ENCODE peak calls at places on chromosome 21, in six cellular contexts. I, P, B, E, D and V are unnamed samples.

GRCh38 chr21:27134513-27134912 is 167.6 kb upstream of the ADAMTS5 start:
- DNase-seq in I (no peak), P (no peak), B (no peak), E (no peak), D (no peak), V (no peak)

GRCh38 chr21:42480736-42481135 is 15.3 kb downstream of the RSPH1 start:
- DNase-seq in I (no peak), P (no peak), B (no peak), E (peak), D (no peak), V (no peak)

GRCh38 chr21:45974073-45975016 is 7.2 kb upstream of the COL6A1 start:
- DNase-seq in I (no peak), P (peak), B (peak), E (peak), D (no peak), V (peak)

GRCh38 chr21:43884012-43884860 is 19.2 kb downstream of the AGPAT3 start:
- DNase-seq in I (no peak), P (no peak), B (peak), E (no peak), D (no peak), V (no peak)

GRCh38 chr21:15028186-15028585 is 36.6 kb downstream of the NRIP1 start:
- DNase-seq in I (no peak), P (no peak), B (peak), E (no peak), D (no peak), V (no peak)

GRCh38 chr21:37700641-37701202 is 215.5 kb downstream of the KCNJ6 start:
- DNase-seq in I (peak), P (peak), B (peak), E (no peak), D (no peak), V (peak)

GRCh38 chr21:29904359-29905282 is 35.2 kb downstream of the GRIK1 start:
- DNase-seq in I (no peak), P (no peak), B (no peak), E (no peak), D (no peak), V (no peak)

GRCh38 chr21:43262427-43262826 is 93.6 kb downstream of the CRYAA start:
- DNase-seq in I (no peak), P (no peak), B (peak), E (no peak), D (no peak), V (peak)

GRCh38 chr21:36437745-36438128 is 42.2 kb downstream of the CLDN14 start:
- DNase-seq in I (peak), P (no peak), B (peak), E (peak), D (no peak), V (no peak)

GRCh38 chr21:45971487-45972352 is 9.8 kb upstream of the COL6A1 start:
- DNase-seq in I (no peak), P (no peak), B (no peak), E (peak), D (no peak), V (no peak)

GRCh38 chr21:35136586-35137254 is 87.6 kb upstream of the RUNX1 start:
- DNase-seq in I (no peak), P (no peak), B (peak), E (no peak), D (no peak), V (peak)

GRCh38 chr21:18529253-18529652 is 125.7 kb upstream of the TMPRSS15 start:
- DNase-seq in I (no peak), P (no peak), B (peak), E (no peak), D (no peak), V (no peak)

GRCh38 chr21:32770514-32771133 is 931 bp downstream of the PAXBP1 start:
- DNase-seq in I (no peak), P (no peak), B (peak), E (no peak), D (no peak), V (no peak)

GRCh38 chr21:44712203-44713028 is 1.0 kb upstream of the TSPEAR start:
- DNase-seq in I (no peak), P (peak), B (no peak), E (no peak), D (no peak), V (no peak)

GRCh38 chr21:16534408-16535099 is 804.8 kb downstream of the USP25 start:
- DNase-seq in I (peak), P (peak), B (peak), E (peak), D (no peak), V (peak)

GRCh38 chr21:38438476-38438893 is 59.8 kb downstream of the ERG start:
- DNase-seq in I (peak), P (no peak), B (peak), E (peak), D (no peak), V (peak)

GRCh38 chr21:34528131-34528561 is 16.1 kb upstream of the KCNE1 start:
- DNase-seq in I (no peak), P (no peak), B (no peak), E (no peak), D (no peak), V (no peak)

GRCh38 chr21:28783641-28784185 is 209.0 kb downstream of the LTN1 start:
- DNase-seq in I (no peak), P (no peak), B (no peak), E (no peak), D (no peak), V (no peak)

GRCh38 chr21:41584603-41585176 is 76.7 kb upstream of the TMPRSS2 start:
- DNase-seq in I (no peak), P (no peak), B (no peak), E (no peak), D (no peak), V (no peak)

GRCh38 chr21:32468567-32469175 is 56.2 kb downstream of the EVA1C start:
- DNase-seq in I (no peak), P (no peak), B (no peak), E (no peak), D (no peak), V (no peak)

GRCh38 chr21:33608559-33608958 is 20.1 kb upstream of the DONSON start:
- DNase-seq in I (no peak), P (no peak), B (peak), E (no peak), D (no peak), V (peak)

GRCh38 chr21:26140185-26140584 is 30.4 kb downstream of the APP start:
- DNase-seq in I (peak), P (peak), B (peak), E (peak), D (no peak), V (peak)

GRCh38 chr21:44049606-44050005 is 37.5 kb downstream of the TRAPPC10 start:
- DNase-seq in I (no peak), P (no peak), B (peak), E (no peak), D (no peak), V (no peak)

GRCh38 chr21:43933146-43933673 is 68.2 kb downstream of the AGPAT3 start:
- DNase-seq in I (no peak), P (peak), B (no peak), E (no peak), D (no peak), V (no peak)

GRCh38 chr21:37408464-37409193 is 42.1 kb downstream of the DYRK1A start:
- DNase-seq in I (no peak), P (no peak), B (no peak), E (no peak), D (no peak), V (no peak)

GRCh38 chr21:33418686-33419085 is 15.5 kb downstream of the IFNGR2 start:
- DNase-seq in I (no peak), P (no peak), B (peak), E (peak), D (no peak), V (peak)

GRCh38 chr21:31128234-31128633 is 90.0 kb upstream of the KRTAP19-8 start:
- DNase-seq in I (no peak), P (peak), B (no peak), E (no peak), D (no peak), V (no peak)

GRCh38 chr21:14383596-14384210 is 757 bp upstream of the HSPA13 start:
- DNase-seq in I (no peak), P (no peak), B (no peak), E (no peak), D (no peak), V (no peak)

GRCh38 chr21:42847051-42847707 is 32.2 kb downstream of the WDR4 start:
- DNase-seq in I (no peak), P (peak), B (no peak), E (no peak), D (no peak), V (no peak)

GRCh38 chr21:43983390-43983789 is 28.7 kb upstream of the TRAPPC10 start:
- DNase-seq in I (no peak), P (no peak), B (no peak), E (no peak), D (no peak), V (no peak)